ENCODE peak calls at places on chromosome 20, in four cellular contexts. N, L, A and X are unnamed samples.

GRCh38 chr20:44646023-44646640 is 5.4 kb downstream of the ADA start:
- DNase-seq in N (peak), L (no peak), A (peak), X (no peak)

GRCh38 chr20:17934141-17934862 is 34.3 kb downstream of the SNX5 start:
- DNase-seq in N (no peak), L (no peak), A (no peak), X (no peak)

GRCh38 chr20:17936791-17937687 is 31.6 kb downstream of the SNX5 start:
- DNase-seq in N (peak), L (no peak), A (no peak), X (no peak)

GRCh38 chr20:24720957-24721356 is 228.1 kb upstream of the CST7 start:
- DNase-seq in N (no peak), L (no peak), A (no peak), X (no peak)

GRCh38 chr20:3730803-3731370 is 1.6 kb upstream of the HSPA12B start:
- DNase-seq in N (no peak), L (no peak), A (no peak), X (no peak)

GRCh38 chr20:24423794-24424307 is 45.6 kb upstream of the SYNDIG1 start:
- DNase-seq in N (no peak), L (no peak), A (no peak), X (no peak)

GRCh38 chr20:22465622-22466446 is 118.5 kb downstream of the FOXA2 start:
- DNase-seq in N (peak), L (peak), A (no peak), X (no peak)

GRCh38 chr20:40532103-40532502 is 156.9 kb downstream of the MAFB start:
- DNase-seq in N (no peak), L (no peak), A (no peak), X (no peak)

GRCh38 chr20:2521369-2522305 is 12.9 kb upstream of the ZNF343 start:
- DNase-seq in N (peak), L (no peak), A (peak), X (peak)

GRCh38 chr20:36969478-36970186 is 18.1 kb upstream of the SAMHD1 start:
- DNase-seq in N (no peak), L (no peak), A (peak), X (no peak)

GRCh38 chr20:32606107-32606506 is 21.0 kb upstream of the NOL4L start:
- DNase-seq in N (no peak), L (no peak), A (no peak), X (no peak)

GRCh38 chr20:32600681-32601237 is 15.6 kb upstream of the NOL4L start:
- DNase-seq in N (no peak), L (no peak), A (no peak), X (no peak)

GRCh38 chr20:32605167-32605656 is 20.1 kb upstream of the NOL4L start:
- DNase-seq in N (peak), L (peak), A (no peak), X (no peak)

GRCh38 chr20:32602273-32602672 is 17.1 kb upstream of the NOL4L start:
- DNase-seq in N (no peak), L (no peak), A (no peak), X (no peak)

GRCh38 chr20:32603046-32603726 is 18.1 kb upstream of the NOL4L start:
- DNase-seq in N (peak), L (peak), A (peak), X (no peak)
- H3K27ac ChIP-seq in N (no peak), L (no peak), A (no peak), X (no peak)

GRCh38 chr20:62704341-62704948 is 4.2 kb upstream of the NTSR1 start:
- DNase-seq in N (peak), L (peak), A (no peak), X (no peak)
- H3K27ac ChIP-seq in N (no peak), L (no peak), A (no peak), X (no peak)

GRCh38 chr20:52529856-52530255 is 338.3 kb upstream of the ZFP64 start:
- DNase-seq in N (no peak), L (no peak), A (no peak), X (no peak)
- H3K27ac ChIP-seq in N (no peak), L (no peak), A (no peak), X (no peak)

DNA sequence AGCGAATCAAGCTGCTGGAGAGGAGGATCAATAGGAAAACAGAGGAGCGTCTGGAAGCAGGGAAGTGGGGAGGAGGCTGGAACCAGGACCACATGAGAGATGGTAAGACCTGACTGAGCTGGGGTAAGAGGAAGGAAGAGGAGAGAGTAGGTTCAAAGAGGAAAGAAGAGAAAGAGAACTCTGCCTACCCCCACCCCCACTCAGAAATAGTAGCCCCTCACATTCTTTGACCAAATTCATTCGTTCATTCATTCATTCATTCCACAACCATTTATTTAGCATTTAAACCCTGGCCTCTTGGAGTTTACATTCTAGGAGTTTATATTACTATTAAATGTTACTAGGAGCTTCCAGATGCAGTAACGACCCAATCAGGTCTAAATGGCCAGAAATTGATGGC is 15.8 kb upstream of the HCK start:
- DNase-seq in N (no peak), L (no peak), A (no peak), X (no peak)
- H3K27ac ChIP-seq in N (no peak), L (no peak), A (no peak), X (no peak)

DNA sequence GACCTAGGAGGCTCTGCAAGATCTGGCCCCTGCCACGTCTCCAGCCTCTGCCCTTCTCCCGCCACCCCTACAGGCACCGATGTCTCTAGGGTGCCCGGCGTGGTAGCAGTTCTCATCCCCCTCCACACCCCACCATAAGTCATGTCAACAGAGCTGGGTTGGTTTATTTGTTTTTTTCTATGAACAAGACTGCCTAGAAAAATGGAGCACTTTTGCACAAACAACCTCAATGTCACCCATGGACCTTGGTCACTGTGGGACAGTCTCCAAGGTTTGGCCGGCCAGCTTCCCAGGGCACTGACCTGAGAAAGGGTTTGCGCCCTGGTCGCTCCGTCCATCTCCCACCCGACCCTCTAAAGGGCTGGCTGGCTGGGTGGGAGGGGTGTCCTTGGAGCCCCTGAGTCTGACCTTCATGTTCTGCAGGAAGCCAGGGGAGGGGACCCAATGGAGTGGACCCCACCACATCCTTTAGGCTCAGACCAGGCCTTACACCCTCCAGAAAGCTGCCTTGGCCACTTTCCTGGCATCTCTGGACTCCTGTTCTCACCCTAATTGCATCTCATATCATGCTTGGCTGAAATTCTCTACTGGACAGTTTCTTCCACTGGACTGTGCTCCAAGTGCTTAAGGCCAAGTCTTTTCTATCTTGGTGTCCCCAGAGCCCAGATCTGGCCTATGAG is 104.8 kb upstream of the PTPN1 start:
- DNase-seq in N (no peak), L (peak), A (no peak), X (no peak)
- H3K27ac ChIP-seq in N (no peak), L (peak), A (no peak), X (no peak)

DNA sequence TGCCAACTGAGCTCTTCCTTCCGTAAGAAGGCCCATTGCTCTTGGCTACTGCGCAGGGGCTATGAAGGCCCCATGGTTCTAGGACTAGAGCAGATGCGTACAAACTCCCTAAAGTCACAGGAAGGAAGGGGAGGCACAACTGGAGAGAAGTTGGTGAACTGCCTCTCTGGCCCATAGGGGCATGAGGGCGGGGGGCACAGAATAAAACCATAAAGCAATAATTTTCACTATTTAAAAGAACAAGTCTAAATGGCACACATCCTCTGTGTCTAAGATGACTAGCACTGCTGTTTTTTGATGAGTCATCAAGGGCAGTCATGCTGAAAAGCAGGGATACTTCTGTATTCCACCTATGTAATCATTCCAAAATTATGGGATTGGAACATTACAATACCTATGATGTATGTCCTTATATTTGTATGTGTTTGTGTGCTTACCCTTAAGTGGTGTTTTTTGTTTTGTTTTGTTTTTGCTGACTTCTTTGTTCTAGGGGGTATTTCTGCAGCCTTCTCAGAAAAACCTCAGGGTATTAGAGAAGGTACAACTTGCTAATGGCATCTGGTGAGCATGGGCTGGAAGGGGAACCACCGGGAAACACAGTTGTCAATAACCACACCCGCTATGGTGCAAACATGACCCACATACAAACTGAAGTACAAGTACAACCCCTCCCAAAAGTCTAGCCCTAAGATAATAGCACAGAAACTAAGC is 36.9 kb downstream of the B4GALT5 start:
- DNase-seq in N (peak), L (peak), A (peak), X (peak)
- H3K27ac ChIP-seq in N (peak), L (peak), A (peak), X (peak)

DNA sequence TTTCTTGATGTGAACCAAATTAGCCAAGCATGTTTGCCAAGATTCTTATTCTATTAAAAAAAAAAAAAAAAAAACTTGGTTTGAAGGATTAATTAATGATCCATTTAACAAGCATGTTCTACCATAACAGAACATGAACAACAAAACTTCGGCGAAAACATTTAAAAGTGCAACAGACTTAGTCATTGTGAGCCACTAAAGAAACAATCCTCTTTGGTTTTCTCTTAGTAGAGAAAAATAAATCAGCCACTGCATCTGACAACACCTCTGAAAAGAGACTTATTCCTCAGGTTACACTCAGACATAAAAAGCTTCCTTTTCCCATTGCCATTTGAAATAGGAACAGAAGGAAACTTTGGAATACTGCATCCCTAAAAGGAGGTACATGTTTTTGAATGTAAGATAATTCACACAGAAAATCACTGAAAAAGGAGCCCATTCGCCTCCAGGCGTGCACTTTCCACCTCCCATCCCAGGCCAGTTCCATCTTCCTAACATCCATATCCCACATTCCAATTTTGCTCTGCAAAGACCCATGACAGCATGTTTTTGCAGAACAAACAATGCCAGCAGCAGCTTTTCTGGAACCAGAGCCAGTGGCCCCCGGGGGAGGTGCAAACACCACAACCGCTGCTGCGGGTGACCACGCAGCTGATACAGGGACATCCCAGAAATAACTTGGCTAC is 79.5 kb downstream of the ZMYND8 start:
- DNase-seq in N (peak), L (no peak), A (no peak), X (no peak)
- H3K27ac ChIP-seq in N (no peak), L (no peak), A (no peak), X (no peak)

DNA sequence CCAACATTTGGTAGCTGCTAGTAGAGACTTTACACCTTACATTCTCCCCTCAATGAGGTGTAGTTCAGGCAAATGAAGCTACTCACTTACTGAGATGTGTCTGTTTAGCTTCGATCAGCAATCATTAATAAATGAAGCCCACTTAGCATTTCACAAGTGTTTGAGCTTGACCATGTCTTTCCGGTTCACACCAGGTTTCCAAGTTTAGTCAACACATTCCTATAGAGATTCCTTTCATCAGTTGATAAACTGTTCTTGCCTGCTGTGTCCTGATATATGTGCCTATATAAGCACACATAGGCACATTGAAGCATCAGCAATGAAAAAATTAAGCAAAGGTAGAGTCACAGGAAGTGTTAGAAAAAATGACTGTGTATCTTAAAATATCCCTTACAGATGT is 150.0 kb downstream of the BTBD3 start:
- DNase-seq in N (no peak), L (no peak), A (no peak), X (no peak)
- H3K27ac ChIP-seq in N (no peak), L (no peak), A (no peak), X (no peak)